ENCODE peak calls at places on chromosomes 6 and 20, in four cellular contexts. V is HepG2, E is GM12878, D is K562. Z is an unnamed sample.

GRCh38 chr6:56513631-56514030 is 129.1 kb downstream of the DST start:
- DNase-seq in V (no peak), E (no peak), D (no peak), Z (no peak)

GRCh38 chr6:169171951-169172350 is 81.7 kb downstream of the THBS2 start:
- DNase-seq in V (no peak), E (no peak), D (no peak), Z (no peak)

GRCh38 chr6:155248021-155249001 is 15.5 kb upstream of the CLDN20 start:
- DNase-seq in V (peak; percentile 43), E (peak; percentile 36), D (peak; percentile 47), Z (peak; percentile 48)

GRCh38 chr20:15942130-15942529 is 631.1 kb downstream of the KIF16B start:
- DNase-seq in V (no peak), E (no peak), D (no peak), Z (no peak)

GRCh38 chr6:157036245-157036681 is 259.1 kb downstream of the ARID1B start:
- DNase-seq in V (no peak), E (no peak), D (peak; percentile 35), Z (no peak)

GRCh38 chr6:111597687-111598086 is 8.0 kb downstream of the TRAF3IP2 start:
- DNase-seq in V (peak; percentile 70), E (no peak), D (no peak), Z (no peak)

GRCh38 chr6:100342830-100343229 is 121.9 kb downstream of the SIM1 start:
- DNase-seq in V (no peak), E (no peak), D (no peak), Z (no peak)

GRCh38 chr20:40728470-40728869 is 39.4 kb upstream of the MAFB start:
- DNase-seq in V (no peak), E (no peak), D (no peak), Z (no peak)

GRCh38 chr20:25459916-25460590 is 52.6 kb downstream of the GINS1 start:
- DNase-seq in V (no peak), E (no peak), D (no peak), Z (no peak)

GRCh38 chr20:25859649-25860530 is 163.2 kb upstream of the ZNF337 start:
- DNase-seq in V (peak; percentile 65), E (no peak), D (peak; percentile 64), Z (no peak)

GRCh38 chr6:89146748-89147715 is 1.2 kb downstream of the PM20D2 start:
- DNase-seq in V (peak; percentile 35), E (no peak), D (no peak), Z (peak; percentile 39)

GRCh38 chr6:156886409-156886808 is 109.2 kb downstream of the ARID1B start:
- DNase-seq in V (no peak), E (no peak), D (peak; percentile 62), Z (no peak)

GRCh38 chr6:22657341-22657985 is 88.1 kb downstream of the HDGFL1 start:
- DNase-seq in V (peak; percentile 56), E (peak; percentile 17), D (no peak), Z (no peak)

GRCh38 chr20:48932375-48932941 is 10.9 kb downstream of the ARFGEF2 start:
- DNase-seq in V (peak; percentile 80), E (no peak), D (no peak), Z (no peak)

GRCh38 chr20:45897692-45898091 is 6.6 kb downstream of the CTSA start:
- DNase-seq in V (no peak), E (no peak), D (no peak), Z (no peak)

GRCh38 chr20:17819395-17820093 is 119.8 kb downstream of the BANF2 start:
- DNase-seq in V (no peak), E (no peak), D (no peak), Z (no peak)

GRCh38 chr20:64140956-64141355 is 23.3 kb upstream of the MYT1 start:
- DNase-seq in V (no peak), E (no peak), D (no peak), Z (no peak)

GRCh38 chr6:56840467-56841371 is 114.2 kb upstream of the BEND6 start:
- DNase-seq in V (peak; percentile 49), E (no peak), D (no peak), Z (no peak)

GRCh38 chr6:126826315-126826714 is 292.2 kb upstream of the RSPO3 start:
- DNase-seq in V (no peak), E (no peak), D (no peak), Z (no peak)

GRCh38 chr6:10138917-10139316 is 276.0 kb downstream of the TFAP2A start:
- DNase-seq in V (no peak), E (no peak), D (peak; percentile 11), Z (no peak)

GRCh38 chr6:81690073-81690472 is 62.4 kb downstream of the TENT5A start:
- DNase-seq in V (no peak), E (no peak), D (no peak), Z (no peak)

GRCh38 chr20:33668087-33668790 is 1.5 kb downstream of the ACTL10 start:
- DNase-seq in V (no peak), E (no peak), D (peak; percentile 56), Z (peak; percentile 64)

GRCh38 chr6:158849899-158850806 is 31.0 kb upstream of the EZR start:
- DNase-seq in V (peak; percentile 84), E (no peak), D (peak; percentile 79), Z (no peak)

GRCh38 chr6:109001554-109001953 is 93.1 kb downstream of the SESN1 start:
- DNase-seq in V (no peak), E (no peak), D (no peak), Z (no peak)

GRCh38 chr6:152054441-152054840 is 247.0 kb downstream of the ESR1 start:
- DNase-seq in V (peak; percentile 43), E (no peak), D (no peak), Z (no peak)

GRCh38 chr20:25046181-25046641 is 11.7 kb downstream of the ACSS1 start:
- DNase-seq in V (peak; percentile 76), E (no peak), D (no peak), Z (no peak)

GRCh38 chr6:10210052-10210451 is 204.8 kb downstream of the TFAP2A start:
- DNase-seq in V (no peak), E (no peak), D (no peak), Z (no peak)

GRCh38 chr6:44569931-44570385 is 182.5 kb downstream of the CDC5L start:
- DNase-seq in V (no peak), E (no peak), D (no peak), Z (no peak)

GRCh38 chr6:170205534-170206316 is 85.2 kb downstream of the DLL1 start:
- DNase-seq in V (no peak), E (no peak), D (no peak), Z (no peak)

GRCh38 chr6:25012657-25013056 is 76.9 kb upstream of the RIPOR2 start:
- DNase-seq in V (no peak), E (no peak), D (no peak), Z (no peak)
- TF ChIP-seq BHLHE40 in V (no peak), E (no peak), D (no peak), Z (no peak)

DNA sequence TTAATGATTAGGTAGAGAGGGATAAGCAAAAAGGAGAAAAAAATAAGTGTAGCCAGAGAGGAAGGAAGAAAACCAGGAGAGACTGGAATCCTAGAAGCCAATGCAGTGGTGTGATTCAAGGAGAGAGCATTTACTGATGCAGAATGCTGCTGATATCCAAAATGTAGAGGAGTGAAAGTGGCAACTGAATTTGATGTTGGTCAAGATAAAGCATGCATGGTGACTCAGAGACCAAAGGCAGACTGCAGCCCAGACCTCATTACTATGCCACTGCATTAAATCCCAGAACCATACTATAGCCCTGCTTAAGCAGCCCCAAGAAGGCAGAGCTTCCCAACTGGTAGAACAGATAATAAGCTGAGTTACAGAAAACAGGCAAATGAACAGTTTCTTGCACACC is 15.8 kb downstream of the KLHL32 start:
- DNase-seq in V (no peak), E (no peak), D (no peak), Z (no peak)
- TF ChIP-seq FOXM1 in V (no peak), E (no peak), D (no peak), Z (no peak)

GRCh38 chr6:33787954-33788693 is 806 bp downstream of the LEMD2 start:
- DNase-seq in V (peak; percentile 46), E (peak; percentile 27), D (peak; percentile 75), Z (peak; percentile 59)
- TF ChIP-seq BHLHE40 in V (no peak), E (no peak), D (no peak), Z (no peak)

GRCh38 chr20:23233341-23233740 is 117.2 kb upstream of the NXT1 start:
- DNase-seq in V (no peak), E (no peak), D (no peak), Z (no peak)
- TF ChIP-seq FOXM1 in V (no peak), E (no peak), D (no peak), Z (no peak)

GRCh38 chr20:43973231-43973630 is 58.6 kb downstream of the TOX2 start:
- DNase-seq in V (no peak), E (no peak), D (no peak), Z (no peak)
- TF ChIP-seq BHLHE40 in V (no peak), E (no peak), D (no peak), Z (no peak)

GRCh38 chr20:47574616-47575401 is 73.1 kb downstream of the NCOA3 start:
- DNase-seq in V (no peak), E (no peak), D (peak; percentile 57), Z (no peak)

GRCh38 chr20:47573586-47573985 is 71.9 kb downstream of the NCOA3 start:
- DNase-seq in V (no peak), E (no peak), D (no peak), Z (no peak)

GRCh38 chr20:47578543-47578942 is 76.9 kb downstream of the NCOA3 start:
- DNase-seq in V (no peak), E (no peak), D (no peak), Z (no peak)

GRCh38 chr20:47577271-47577670 is 75.6 kb downstream of the NCOA3 start:
- DNase-seq in V (no peak), E (no peak), D (no peak), Z (no peak)

GRCh38 chr20:47576516-47577033 is 74.9 kb downstream of the NCOA3 start:
- DNase-seq in V (peak; percentile 97), E (peak; percentile 46), D (peak; percentile 90), Z (peak; percentile 71)
- TF ChIP-seq FOXM1 in V (no peak), E (no peak), D (peak; percentile 72), Z (no peak)

DNA sequence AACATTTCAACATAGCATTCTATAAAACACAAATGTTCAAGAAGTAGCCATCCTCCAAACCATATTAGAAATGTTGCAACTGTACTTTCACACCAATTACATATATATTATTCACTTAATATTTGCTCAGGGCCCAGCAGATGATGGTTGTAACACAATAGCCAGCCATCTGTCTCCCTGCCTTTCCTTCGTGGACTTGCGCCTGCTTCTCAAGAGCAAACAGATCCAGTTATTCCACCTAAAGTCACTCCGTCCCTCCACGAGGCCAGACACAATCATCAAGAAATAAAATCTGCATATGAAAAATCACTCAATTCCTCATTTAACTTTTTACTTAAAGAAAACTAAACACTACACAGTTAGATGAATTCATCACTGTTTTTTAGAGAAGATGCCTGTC is 160.4 kb downstream of the RALGAPA2 start:
- DNase-seq in V (no peak), E (no peak), D (no peak), Z (no peak)
- TF ChIP-seq BHLHE40 in V (no peak), E (no peak), D (no peak), Z (no peak)